ENCODE peak calls at places on chromosomes 7 and 10, in ten cellular contexts. G, Z, I, J, O, T, D, S, X and Q are unnamed samples.

GRCh38 chr7:100688593-100688860 is 5.5 kb downstream of the GIGYF1 start:
- DNase-seq in G (no peak), Z (no peak), I (no peak), J (no peak), O (no peak), T (no peak), D (no peak), S (no peak), X (no peak), Q (no peak)

GRCh38 chr7:89771003-89771636 is 383.1 kb upstream of the STEAP1 start:
- DNase-seq in G (no peak), Z (no peak), I (no peak), J (no peak), O (no peak), T (no peak), D (no peak), S (no peak), X (no peak), Q (peak)

GRCh38 chr7:131605280-131605878 is 49.0 kb upstream of the PODXL start:
- DNase-seq in G (no peak), Z (no peak), I (no peak), J (no peak), O (no peak), T (no peak), D (no peak), S (no peak), X (no peak), Q (no peak)

GRCh38 chr7:70612811-70613210 is 519.1 kb upstream of the GALNT17 start:
- DNase-seq in G (no peak), Z (no peak), I (no peak), J (no peak), O (no peak), T (no peak), D (no peak), S (no peak), X (no peak), Q (no peak)

GRCh38 chr10:34489973-34490372 is 325.1 kb downstream of the PARD3 start:
- DNase-seq in G (peak), Z (no peak), I (no peak), J (no peak), O (peak), T (no peak), D (no peak), S (no peak), X (no peak), Q (peak)

GRCh38 chr10:103256613-103257012 is 10.9 kb downstream of the RPEL1 start:
- DNase-seq in G (no peak), Z (no peak), I (no peak), J (no peak), O (no peak), T (no peak), D (no peak), S (no peak), X (no peak), Q (no peak)

GRCh38 chr7:74655324-74655723 is 2.2 kb upstream of the GTF2I start:
- DNase-seq in G (no peak), Z (no peak), I (no peak), J (no peak), O (no peak), T (no peak), D (peak), S (no peak), X (no peak), Q (no peak)

GRCh38 chr7:150513758-150514157 is 914 bp upstream of the GIMAP7 start:
- DNase-seq in G (no peak), Z (no peak), I (no peak), J (no peak), O (no peak), T (no peak), D (no peak), S (no peak), X (no peak), Q (no peak)

GRCh38 chr7:4823442-4824119 is 38.2 kb downstream of the PAPOLB start:
- DNase-seq in G (no peak), Z (no peak), I (no peak), J (no peak), O (no peak), T (no peak), D (no peak), S (no peak), X (no peak), Q (no peak)

GRCh38 chr7:30172451-30172850 is 37.7 kb downstream of the MTURN start:
- DNase-seq in G (no peak), Z (no peak), I (no peak), J (no peak), O (no peak), T (no peak), D (no peak), S (no peak), X (no peak), Q (no peak)

GRCh38 chr10:16756561-16757221 is 60.5 kb downstream of the RSU1 start:
- DNase-seq in G (peak), Z (no peak), I (no peak), J (no peak), O (no peak), T (no peak), D (no peak), S (no peak), X (no peak), Q (peak)

GRCh38 chr7:11232462-11232861 is 258.8 kb downstream of the PHF14 start:
- DNase-seq in G (peak), Z (no peak), I (no peak), J (no peak), O (no peak), T (no peak), D (no peak), S (no peak), X (no peak), Q (no peak)

GRCh38 chr10:103276941-103277712 is at the start of gene INA:
- DNase-seq in G (peak), Z (peak), I (no peak), J (no peak), O (peak), T (peak), D (no peak), S (peak), X (no peak), Q (peak)

GRCh38 chr10:75062900-75063299 is 48.6 kb upstream of the SAMD8 start:
- DNase-seq in G (no peak), Z (no peak), I (no peak), J (no peak), O (no peak), T (no peak), D (no peak), S (no peak), X (no peak), Q (no peak)

GRCh38 chr7:97024209-97025129 is at the start of gene DLX5:
- DNase-seq in G (peak), Z (no peak), I (no peak), J (no peak), O (no peak), T (no peak), D (peak), S (no peak), X (peak), Q (peak)

GRCh38 chr10:77042706-77043105 is 594.9 kb downstream of the KCNMA1 start:
- DNase-seq in G (no peak), Z (no peak), I (no peak), J (no peak), O (no peak), T (no peak), D (no peak), S (no peak), X (no peak), Q (no peak)

GRCh38 chr7:81159402-81159801 is 240.6 kb upstream of the SEMA3C start:
- DNase-seq in G (peak), Z (no peak), I (no peak), J (no peak), O (peak), T (no peak), D (peak), S (no peak), X (no peak), Q (peak)

GRCh38 chr7:120996333-120996982 is 7.9 kb downstream of the CPED1 start:
- DNase-seq in G (peak), Z (no peak), I (peak), J (peak), O (peak), T (peak), D (no peak), S (no peak), X (peak), Q (peak)

GRCh38 chr7:7922684-7923385 is 45.8 kb upstream of the GLCCI1 start:
- DNase-seq in G (no peak), Z (no peak), I (no peak), J (no peak), O (no peak), T (no peak), D (peak), S (no peak), X (no peak), Q (no peak)

GRCh38 chr7:98294798-98295382 is 13.4 kb downstream of the BRI3 start:
- DNase-seq in G (no peak), Z (no peak), I (no peak), J (peak), O (no peak), T (peak), D (peak), S (peak), X (no peak), Q (peak)

GRCh38 chr10:85926136-85926535 is 440.5 kb downstream of the GRID1 start:
- DNase-seq in G (no peak), Z (no peak), I (no peak), J (no peak), O (no peak), T (no peak), D (no peak), S (no peak), X (no peak), Q (no peak)

GRCh38 chr7:36224916-36225858 is 72.1 kb downstream of the EEPD1 start:
- DNase-seq in G (no peak), Z (no peak), I (no peak), J (no peak), O (no peak), T (no peak), D (no peak), S (no peak), X (no peak), Q (no peak)

GRCh38 chr7:137669706-137670105 is 177.1 kb downstream of the DGKI start:
- DNase-seq in G (peak), Z (no peak), I (no peak), J (no peak), O (no peak), T (no peak), D (no peak), S (no peak), X (no peak), Q (peak)

GRCh38 chr7:10956528-10956927 is 17.1 kb upstream of the PHF14 start:
- DNase-seq in G (no peak), Z (no peak), I (no peak), J (no peak), O (no peak), T (no peak), D (no peak), S (no peak), X (no peak), Q (no peak)

GRCh38 chr7:103540986-103541385 is 95.0 kb upstream of the SLC26A5 start:
- DNase-seq in G (no peak), Z (no peak), I (no peak), J (no peak), O (no peak), T (peak), D (no peak), S (peak), X (no peak), Q (no peak)

GRCh38 chr10:16186564-16186963 is 250.2 kb upstream of the PTER start:
- DNase-seq in G (no peak), Z (no peak), I (no peak), J (no peak), O (no peak), T (no peak), D (no peak), S (no peak), X (no peak), Q (no peak)

GRCh38 chr10:98357208-98357836 is 57.7 kb downstream of the PYROXD2 start:
- DNase-seq in G (peak), Z (no peak), I (no peak), J (no peak), O (no peak), T (no peak), D (no peak), S (no peak), X (no peak), Q (peak)

GRCh38 chr7:156060925-156061324 is 248.7 kb upstream of the SHH start:
- DNase-seq in G (no peak), Z (no peak), I (no peak), J (no peak), O (no peak), T (no peak), D (no peak), S (no peak), X (no peak), Q (no peak)

GRCh38 chr10:48634198-48634983 is 29.5 kb upstream of the ARHGAP22 start:
- DNase-seq in G (peak), Z (no peak), I (no peak), J (peak), O (peak), T (no peak), D (no peak), S (no peak), X (no peak), Q (peak)

GRCh38 chr7:150988230-150989226 is 2.3 kb upstream of the NOS3 start:
- DNase-seq in G (no peak), Z (no peak), I (peak), J (no peak), O (no peak), T (no peak), D (no peak), S (peak), X (peak), Q (no peak)

GRCh38 chr7:28686418-28686800 is 271.7 kb downstream of the TRIL start:
- DNase-seq in G (peak), Z (no peak), I (peak), J (no peak), O (peak), T (peak), D (no peak), S (no peak), X (peak), Q (peak)

GRCh38 chr10:86599729-86600128 is 54.6 kb upstream of the OPN4 start:
- DNase-seq in G (no peak), Z (peak), I (no peak), J (no peak), O (no peak), T (no peak), D (no peak), S (no peak), X (no peak), Q (no peak)

GRCh38 chr7:2000801-2001321 is 231.9 kb downstream of the MAD1L1 start:
- DNase-seq in G (no peak), Z (no peak), I (no peak), J (peak), O (no peak), T (peak), D (no peak), S (no peak), X (no peak), Q (no peak)

DNA sequence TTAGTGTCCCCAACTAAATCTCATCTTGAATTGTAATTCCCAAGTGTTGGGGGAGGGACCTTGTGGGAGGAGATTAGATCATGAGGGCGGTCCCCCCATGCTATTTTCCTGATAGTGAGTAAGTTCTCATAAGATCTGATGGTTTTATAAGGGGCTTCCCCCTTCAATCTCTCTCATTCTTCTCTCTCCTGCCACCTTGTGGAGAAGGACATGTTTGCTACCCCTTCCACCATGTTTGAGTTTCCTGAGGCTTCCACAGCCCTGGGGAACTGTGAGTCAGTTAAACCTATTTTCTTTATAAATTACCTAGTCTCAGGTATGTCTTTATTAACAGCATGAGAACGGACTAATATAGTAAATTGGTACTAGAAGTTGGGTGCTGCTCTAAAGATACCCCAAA is 365.6 kb downstream of the ANKRD7 start:
- DNase-seq in G (no peak), Z (no peak), I (no peak), J (no peak), O (no peak), T (no peak), D (no peak), S (no peak), X (no peak), Q (no peak)
- TF ChIP-seq CTCF in G (peak), Z (peak), I (no peak), J (no peak), O (peak), T (no peak), D (no peak), S (no peak), X (no peak), Q (no peak)

DNA sequence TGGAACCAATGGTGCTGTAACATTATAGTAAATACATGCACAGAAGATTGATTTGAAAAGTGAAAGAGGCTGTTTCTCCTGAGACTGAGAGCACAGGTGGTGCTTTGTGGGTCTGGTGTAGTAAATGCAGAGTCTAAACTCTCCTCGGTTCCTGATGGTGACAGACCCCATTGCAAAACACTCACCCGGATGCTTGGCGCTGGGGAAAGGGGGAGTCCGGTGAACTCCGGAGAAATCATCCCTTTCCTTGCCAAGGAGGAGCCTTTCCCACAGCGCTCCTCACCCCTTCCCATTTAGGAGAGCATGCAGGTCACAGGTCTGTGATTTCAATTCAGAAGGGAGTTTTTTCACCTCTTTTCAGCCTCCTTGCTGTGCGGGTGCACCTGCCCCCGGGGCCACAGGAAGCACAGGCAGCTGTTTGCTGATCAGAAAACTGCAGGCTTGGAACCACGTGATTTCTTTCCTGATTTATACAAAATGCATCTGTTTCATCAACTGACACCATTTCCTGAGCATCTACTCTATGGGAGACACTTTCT is 75.6 kb upstream of the LYZL2 start:
- DNase-seq in G (no peak), Z (peak), I (no peak), J (no peak), O (no peak), T (no peak), D (no peak), S (no peak), X (no peak), Q (no peak)
- H3K4me3 ChIP-seq in G (no peak), Z (peak), I (no peak), J (no peak), O (no peak), T (no peak), D (no peak), S (no peak), X (no peak), Q (no peak)

GRCh38 chr7:50633414-50633710 is 68.2 kb upstream of the DDC start:
- DNase-seq in G (no peak), Z (no peak), I (no peak), J (no peak), O (no peak), T (no peak), D (no peak), S (no peak), X (no peak), Q (no peak)

GRCh38 chr7:50632561-50633413 is 67.6 kb upstream of the DDC start:
- DNase-seq in G (peak), Z (no peak), I (no peak), J (no peak), O (no peak), T (peak), D (peak), S (no peak), X (peak), Q (peak)

GRCh38 chr7:50629238-50629901 is 64.2 kb upstream of the DDC start:
- DNase-seq in G (no peak), Z (no peak), I (no peak), J (no peak), O (no peak), T (no peak), D (no peak), S (no peak), X (no peak), Q (no peak)

GRCh38 chr7:50631639-50632038 is 66.4 kb upstream of the DDC start:
- DNase-seq in G (no peak), Z (no peak), I (no peak), J (no peak), O (no peak), T (no peak), D (no peak), S (no peak), X (no peak), Q (no peak)

DNA sequence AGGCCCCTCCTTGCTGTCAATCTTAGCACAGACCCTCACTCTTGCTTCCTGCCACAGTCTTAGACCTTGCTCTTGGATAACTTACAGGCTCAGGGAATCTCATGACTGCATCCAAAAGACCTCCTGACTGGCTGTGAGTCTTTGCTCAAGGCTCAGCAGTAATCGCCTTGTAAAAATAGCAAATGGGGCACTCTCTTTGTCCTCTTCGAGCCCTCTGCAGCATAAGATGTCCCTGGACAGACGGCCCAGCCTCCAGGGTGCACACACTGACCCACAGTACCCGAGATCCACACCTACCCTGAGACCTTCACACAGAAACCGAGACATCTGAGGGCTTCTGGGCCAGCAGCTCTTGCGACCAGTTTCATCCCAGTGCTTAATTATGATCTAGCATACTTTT is 65.9 kb upstream of the DDC start:
- DNase-seq in G (no peak), Z (no peak), I (no peak), J (no peak), O (no peak), T (no peak), D (no peak), S (no peak), X (no peak), Q (no peak)
- TF ChIP-seq CTCF in G (no peak), Z (no peak), I (no peak), J (no peak), O (no peak), T (no peak), D (no peak), S (no peak), X (no peak), Q (no peak)

DNA sequence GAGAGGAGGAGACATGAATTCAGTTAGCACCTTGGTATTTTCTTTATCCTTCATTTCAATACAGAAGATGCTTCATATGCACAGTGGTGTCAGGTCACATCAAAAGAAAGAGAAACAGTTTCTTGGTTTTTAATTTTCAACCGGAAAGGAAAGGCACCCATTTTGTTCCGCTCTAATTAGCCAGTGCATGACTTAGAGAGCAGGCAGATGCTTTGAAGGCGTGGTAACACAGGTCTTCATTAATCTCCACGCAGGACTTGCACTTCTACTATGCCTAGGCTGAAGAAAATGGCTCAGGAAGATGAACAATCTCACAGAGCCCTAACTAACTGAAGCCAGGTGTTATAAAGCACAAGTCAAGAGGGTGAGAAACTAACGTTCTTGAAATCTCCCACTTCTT is 70.4 kb upstream of the ATRNL1 start:
- DNase-seq in G (no peak), Z (no peak), I (no peak), J (no peak), O (no peak), T (no peak), D (no peak), S (no peak), X (no peak), Q (no peak)
- H3K4me3 ChIP-seq in G (no peak), Z (no peak), I (no peak), J (no peak), O (no peak), T (no peak), D (no peak), S (no peak), X (no peak), Q (no peak)